ENCODE peak calls at places on chromosomes 4 and X, in six cellular contexts. One of them, this sample, is unnamed.

GRCh38 chr4:152605641-152606304 is 69.9 kb upstream of the FBXW7 start:
- ATAC-seq in HCT116: no peak
- ATAC-seq in upper lobe of left lung: peak; percentile 83
- ATAC-seq in GM12878: no peak
- ATAC-seq in HepG2: no peak
- ATAC-seq in K562: no peak
- ATAC-seq in this sample: peak; percentile 62

GRCh38 chr4:48594185-48594584 is 104.1 kb downstream of the ZAR1 start:
- ATAC-seq in HCT116: no peak
- ATAC-seq in upper lobe of left lung: no peak
- ATAC-seq in GM12878: no peak
- ATAC-seq in HepG2: no peak
- ATAC-seq in K562: no peak
- ATAC-seq in this sample: no peak

GRCh38 chr4:54496412-54496811 is 161.3 kb upstream of the KIT start:
- ATAC-seq in HCT116: no peak
- ATAC-seq in upper lobe of left lung: no peak
- ATAC-seq in GM12878: no peak
- ATAC-seq in HepG2: no peak
- ATAC-seq in K562: no peak
- ATAC-seq in this sample: no peak

GRCh38 chr4:169795585-169795984 is 37.8 kb upstream of the HPF1 start:
- ATAC-seq in HCT116: no peak
- ATAC-seq in upper lobe of left lung: no peak
- ATAC-seq in GM12878: no peak
- ATAC-seq in HepG2: no peak
- ATAC-seq in K562: no peak
- ATAC-seq in this sample: no peak

GRCh38 chr4:151529187-151529586 is 120.2 kb downstream of the FHIP1A start:
- ATAC-seq in HCT116: no peak
- ATAC-seq in upper lobe of left lung: no peak
- ATAC-seq in GM12878: no peak
- ATAC-seq in HepG2: no peak
- ATAC-seq in K562: no peak
- ATAC-seq in this sample: no peak

GRCh38 chrX:47849776-47850175 is 13.1 kb downstream of the ZNF81 start:
- ATAC-seq in HCT116: no peak
- ATAC-seq in upper lobe of left lung: no peak
- ATAC-seq in GM12878: peak; percentile 69
- ATAC-seq in HepG2: no peak
- ATAC-seq in K562: no peak
- ATAC-seq in this sample: no peak

GRCh38 chr4:113784497-113785254 is 23.1 kb upstream of the CAMK2D start:
- ATAC-seq in HCT116: no peak
- ATAC-seq in upper lobe of left lung: peak; percentile 87
- ATAC-seq in GM12878: peak; percentile 44
- ATAC-seq in HepG2: peak; percentile 99
- ATAC-seq in K562: no peak
- ATAC-seq in this sample: peak; percentile 66

GRCh38 chr4:38815879-38816782 is 11.5 kb upstream of the TLR1 start:
- ATAC-seq in HCT116: no peak
- ATAC-seq in upper lobe of left lung: peak; percentile 80
- ATAC-seq in GM12878: peak; percentile 41
- ATAC-seq in HepG2: no peak
- ATAC-seq in K562: no peak
- ATAC-seq in this sample: peak; percentile 61

GRCh38 chr4:107094332-107094731 is 58.2 kb upstream of the DKK2 start:
- ATAC-seq in HCT116: peak; percentile 75
- ATAC-seq in upper lobe of left lung: no peak
- ATAC-seq in GM12878: peak; percentile 87
- ATAC-seq in HepG2: peak; percentile 80
- ATAC-seq in K562: no peak
- ATAC-seq in this sample: no peak

GRCh38 chrX:107547621-107548020 is 80.7 kb upstream of the PRPS1 start:
- ATAC-seq in HCT116: no peak
- ATAC-seq in upper lobe of left lung: no peak
- ATAC-seq in GM12878: no peak
- ATAC-seq in HepG2: no peak
- ATAC-seq in K562: no peak
- ATAC-seq in this sample: no peak

GRCh38 chr4:124121511-124121934 is 591.0 kb downstream of the ANKRD50 start:
- ATAC-seq in HCT116: no peak
- ATAC-seq in upper lobe of left lung: no peak
- ATAC-seq in GM12878: no peak
- ATAC-seq in HepG2: no peak
- ATAC-seq in K562: no peak
- ATAC-seq in this sample: no peak

GRCh38 chrX:97401154-97401553 is 517.4 kb downstream of the RPA4 start:
- ATAC-seq in HCT116: no peak
- ATAC-seq in upper lobe of left lung: no peak
- ATAC-seq in GM12878: peak; percentile 73
- ATAC-seq in HepG2: no peak
- ATAC-seq in K562: no peak
- ATAC-seq in this sample: no peak

GRCh38 chr4:142567199-142567598 is 278.9 kb downstream of the INPP4B start:
- ATAC-seq in HCT116: peak; percentile 92
- ATAC-seq in upper lobe of left lung: peak; percentile 29
- ATAC-seq in GM12878: peak; percentile 70
- ATAC-seq in HepG2: no peak
- ATAC-seq in K562: no peak
- ATAC-seq in this sample: no peak

GRCh38 chr4:159051245-159052071 is 51.4 kb upstream of the RAPGEF2 start:
- ATAC-seq in HCT116: no peak
- ATAC-seq in upper lobe of left lung: no peak
- ATAC-seq in GM12878: peak; percentile 92
- ATAC-seq in HepG2: no peak
- ATAC-seq in K562: no peak
- ATAC-seq in this sample: no peak

GRCh38 chrX:9539611-9540387 is 74.9 kb downstream of the TBL1X start:
- ATAC-seq in HCT116: no peak
- ATAC-seq in upper lobe of left lung: no peak
- ATAC-seq in GM12878: no peak
- ATAC-seq in HepG2: no peak
- ATAC-seq in K562: no peak
- ATAC-seq in this sample: no peak

GRCh38 chr4:77843628-77844027 is 19.0 kb upstream of the MRPL1 start:
- ATAC-seq in HCT116: no peak
- ATAC-seq in upper lobe of left lung: no peak
- ATAC-seq in GM12878: no peak
- ATAC-seq in HepG2: no peak
- ATAC-seq in K562: peak; percentile 46
- ATAC-seq in this sample: no peak

GRCh38 chrX:9525511-9526248 is 60.8 kb downstream of the TBL1X start:
- ATAC-seq in HCT116: no peak
- ATAC-seq in upper lobe of left lung: no peak
- ATAC-seq in GM12878: peak; percentile 47
- ATAC-seq in HepG2: no peak
- ATAC-seq in K562: no peak
- ATAC-seq in this sample: no peak

GRCh38 chr4:189874591-189874990 is 66.1 kb upstream of the FRG1 start:
- ATAC-seq in HCT116: no peak
- ATAC-seq in upper lobe of left lung: no peak
- ATAC-seq in GM12878: no peak
- ATAC-seq in HepG2: no peak
- ATAC-seq in K562: no peak
- ATAC-seq in this sample: no peak

GRCh38 chr4:73245955-73246354 is 12.6 kb downstream of the ANKRD17 start:
- ATAC-seq in HCT116: no peak
- ATAC-seq in upper lobe of left lung: no peak
- ATAC-seq in GM12878: peak; percentile 25
- ATAC-seq in HepG2: no peak
- ATAC-seq in K562: peak; percentile 82
- ATAC-seq in this sample: no peak

DNA sequence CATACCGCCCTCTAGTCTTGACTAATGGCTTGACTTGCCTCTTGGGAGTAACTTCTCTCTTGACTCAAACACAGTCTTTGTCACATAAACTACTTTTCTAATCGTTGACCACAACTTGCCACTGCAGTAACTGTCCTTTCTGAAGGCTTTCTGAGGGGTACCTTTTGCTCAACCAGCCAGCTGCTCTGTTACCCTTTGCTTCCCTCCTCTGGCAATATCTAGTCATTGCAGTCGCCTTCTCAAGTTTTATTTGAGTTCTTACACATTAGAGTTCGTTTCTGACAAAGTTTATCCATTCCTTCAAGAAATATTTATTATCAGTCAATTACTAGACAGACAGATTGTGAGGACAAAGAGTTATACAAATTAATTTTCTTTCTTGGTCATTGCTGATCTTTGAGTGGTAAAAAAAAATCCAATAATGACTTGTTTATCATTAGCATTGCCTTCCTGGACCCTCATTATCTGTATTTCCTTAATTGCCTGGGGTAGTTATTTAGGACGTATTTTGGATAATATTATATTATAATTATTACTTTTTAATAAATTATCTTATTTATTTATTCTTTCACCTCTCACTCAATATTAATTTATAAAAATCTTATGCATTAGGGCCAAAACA is 506.8 kb upstream of the PCDH10 start:
- ATAC-seq in HCT116: peak; percentile 71
- ATAC-seq in upper lobe of left lung: peak; percentile 36
- ATAC-seq in GM12878: peak; percentile 64
- ATAC-seq in HepG2: peak; percentile 69
- ATAC-seq in K562: no peak
- ATAC-seq in this sample: no peak
- TF ChIP-seq POLR2AphosphoS5 in HCT116: no peak
- TF ChIP-seq POLR2AphosphoS5 in upper lobe of left lung: no peak
- TF ChIP-seq POLR2AphosphoS5 in GM12878: no peak
- TF ChIP-seq POLR2AphosphoS5 in HepG2: no peak
- TF ChIP-seq POLR2AphosphoS5 in K562: no peak
- TF ChIP-seq POLR2AphosphoS5 in this sample: no peak

GRCh38 chr4:185020293-185020808 is 2.1 kb downstream of the HELT start:
- ATAC-seq in HCT116: no peak
- ATAC-seq in upper lobe of left lung: no peak
- ATAC-seq in GM12878: no peak
- ATAC-seq in HepG2: no peak
- ATAC-seq in K562: no peak
- ATAC-seq in this sample: no peak

GRCh38 chr4:185020863-185021761 is 2.8 kb downstream of the HELT start:
- ATAC-seq in HCT116: no peak
- ATAC-seq in upper lobe of left lung: no peak
- ATAC-seq in GM12878: no peak
- ATAC-seq in HepG2: no peak
- ATAC-seq in K562: no peak
- ATAC-seq in this sample: no peak

GRCh38 chr4:185018834-185019450 is 652 bp downstream of the HELT start:
- ATAC-seq in HCT116: no peak
- ATAC-seq in upper lobe of left lung: no peak
- ATAC-seq in GM12878: no peak
- ATAC-seq in HepG2: no peak
- ATAC-seq in K562: no peak
- ATAC-seq in this sample: no peak

GRCh38 chr4:185017964-185018772 is at the start of gene HELT:
- ATAC-seq in HCT116: no peak
- ATAC-seq in upper lobe of left lung: no peak
- ATAC-seq in GM12878: no peak
- ATAC-seq in HepG2: no peak
- ATAC-seq in K562: no peak
- ATAC-seq in this sample: no peak

GRCh38 chr4:185019451-185020292 is 1.4 kb downstream of the HELT start:
- ATAC-seq in HCT116: no peak
- ATAC-seq in upper lobe of left lung: peak; percentile 6
- ATAC-seq in GM12878: no peak
- ATAC-seq in HepG2: peak; percentile 52
- ATAC-seq in K562: no peak
- ATAC-seq in this sample: no peak
- H3K4me3 ChIP-seq in HCT116: no peak overlapping the region
- H3K4me3 ChIP-seq in upper lobe of left lung: peak overlapping the region; percentile 11
- H3K4me3 ChIP-seq in GM12878: no peak overlapping the region
- H3K4me3 ChIP-seq in HepG2: no peak overlapping the region
- H3K4me3 ChIP-seq in K562: no peak overlapping the region
- H3K4me3 ChIP-seq in this sample: no peak overlapping the region

GRCh38 chrX:103688949-103689348 is 2.5 kb upstream of the MORF4L2 start:
- ATAC-seq in HCT116: no peak
- ATAC-seq in upper lobe of left lung: no peak
- ATAC-seq in GM12878: peak; percentile 7
- ATAC-seq in HepG2: no peak
- ATAC-seq in K562: no peak
- ATAC-seq in this sample: no peak

GRCh38 chrX:103687073-103687695 is 685 bp upstream of the MORF4L2 start:
- ATAC-seq in HCT116: peak; percentile 75
- ATAC-seq in upper lobe of left lung: peak; percentile 93
- ATAC-seq in GM12878: peak; percentile 86
- ATAC-seq in HepG2: peak; percentile 76
- ATAC-seq in K562: peak; percentile 88
- ATAC-seq in this sample: peak; percentile 85

GRCh38 chrX:103685396-103685795 is 1.1 kb downstream of the MORF4L2 start:
- ATAC-seq in HCT116: no peak
- ATAC-seq in upper lobe of left lung: no peak
- ATAC-seq in GM12878: no peak
- ATAC-seq in HepG2: no peak
- ATAC-seq in K562: no peak
- ATAC-seq in this sample: no peak

GRCh38 chrX:103686199-103687072 is at the start of gene MORF4L2:
- ATAC-seq in HCT116: peak; percentile 87
- ATAC-seq in upper lobe of left lung: peak; percentile 93
- ATAC-seq in GM12878: peak; percentile 91
- ATAC-seq in HepG2: peak; percentile 92
- ATAC-seq in K562: peak; percentile 92
- ATAC-seq in this sample: peak; percentile 92

DNA sequence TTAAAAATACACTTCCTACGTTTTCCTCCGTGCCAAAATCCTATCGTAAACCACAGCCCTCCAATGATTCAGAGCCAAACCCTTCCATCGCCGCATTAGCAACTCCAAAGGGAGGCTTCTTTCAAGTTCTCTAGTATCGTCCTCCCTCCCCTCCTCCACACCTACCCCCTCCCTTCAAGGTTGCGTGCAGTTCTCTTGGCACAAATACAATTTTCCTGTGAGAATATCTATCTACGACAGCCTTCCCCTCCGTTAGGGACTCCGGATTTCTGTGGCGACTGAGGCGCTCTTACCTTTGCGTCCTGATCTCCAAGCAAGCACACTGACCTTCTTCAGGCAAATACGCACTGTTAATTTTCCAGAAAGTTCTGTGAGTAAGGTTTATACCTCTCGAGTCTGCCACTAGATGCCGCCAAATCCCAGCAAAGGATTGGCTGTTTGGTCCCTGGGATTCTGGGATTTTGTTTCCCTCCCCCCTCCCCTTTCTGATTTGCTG is 1.2 kb upstream of the MORF4L2 start:
- ATAC-seq in HCT116: peak; percentile 24
- ATAC-seq in upper lobe of left lung: peak; percentile 66
- ATAC-seq in GM12878: peak; percentile 40
- ATAC-seq in HepG2: no peak
- ATAC-seq in K562: peak; percentile 63
- ATAC-seq in this sample: peak; percentile 14
- TF ChIP-seq POLR2A in HCT116: no peak
- TF ChIP-seq POLR2A in upper lobe of left lung: peak; percentile 20
- TF ChIP-seq POLR2A in GM12878: no peak
- TF ChIP-seq POLR2A in HepG2: no peak
- TF ChIP-seq POLR2A in K562: no peak
- TF ChIP-seq POLR2A in this sample: peak; percentile 22

DNA sequence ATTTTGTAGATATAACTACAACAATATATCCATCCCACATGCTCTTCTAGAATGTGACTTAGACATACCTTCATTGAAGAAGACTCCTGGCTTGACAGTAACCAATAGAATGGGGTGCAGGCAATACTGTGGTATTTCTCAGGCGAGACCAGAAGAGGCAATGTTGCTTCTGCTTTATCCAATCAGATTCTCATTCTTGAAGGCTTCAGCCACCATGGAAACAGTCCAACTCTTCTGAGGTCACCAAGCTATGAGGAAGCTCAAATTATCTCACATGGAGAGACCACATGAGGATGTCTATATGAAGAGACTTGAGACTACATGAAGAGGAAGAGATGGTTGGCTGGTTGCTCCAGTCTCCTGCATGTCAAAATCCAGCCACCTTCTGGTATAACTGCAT is 469.9 kb downstream of the PCDH10 start:
- ATAC-seq in HCT116: peak; percentile 34
- ATAC-seq in upper lobe of left lung: no peak
- ATAC-seq in GM12878: no peak
- ATAC-seq in HepG2: no peak
- ATAC-seq in K562: peak; percentile 60
- ATAC-seq in this sample: no peak
- TF ChIP-seq POLR2AphosphoS5 in HCT116: no peak
- TF ChIP-seq POLR2AphosphoS5 in upper lobe of left lung: no peak
- TF ChIP-seq POLR2AphosphoS5 in GM12878: no peak
- TF ChIP-seq POLR2AphosphoS5 in HepG2: no peak
- TF ChIP-seq POLR2AphosphoS5 in K562: no peak
- TF ChIP-seq POLR2AphosphoS5 in this sample: no peak

This sample was measured in gastroesophageal sphincter.